ENCODE peak calls at places on chromosome 16, in six cellular contexts. P, C, X, A, M and N are unnamed samples.

GRCh38 chr16:66544358-66544757 is 5.6 kb downstream of the TK2 start:
- DNase-seq in M (no peak), P (no peak), C (no peak), X (no peak), A (no peak), N (no peak)

GRCh38 chr16:23508589-23509440 is 1.5 kb downstream of the GGA2 start:
- DNase-seq in M (peak), P (peak), C (no peak), A (no peak), X (peak), N (no peak)

GRCh38 chr16:89700649-89701424 is 668 bp downstream of the SPATA2L start:
- DNase-seq in X (peak), M (no peak), A (peak), C (no peak), P (peak), N (no peak)

GRCh38 chr16:68717684-68718083 is 19.4 kb upstream of the CDH1 start:
- DNase-seq in C (no peak), P (no peak), X (no peak), M (no peak), A (no peak), N (no peak)

GRCh38 chr16:3922241-3922640 is 41.7 kb upstream of the CREBBP start:
- DNase-seq in C (no peak), A (no peak), P (no peak), M (no peak), X (no peak), N (no peak)

GRCh38 chr16:85975421-85976100 is 76.6 kb downstream of the IRF8 start:
- DNase-seq in C (no peak), P (no peak), M (no peak), X (no peak), A (no peak), N (no peak)

GRCh38 chr16:67244387-67245188 is 2.7 kb downstream of the FHOD1 start:
- DNase-seq in A (no peak), P (no peak), M (no peak), X (peak), C (peak), N (no peak)

GRCh38 chr16:35631261-35631945 is 2172.0 kb downstream of the TP53TG3F start:
- DNase-seq in P (no peak), A (no peak), X (no peak), C (no peak), M (no peak), N (no peak)

GRCh38 chr16:35344012-35344762 is 1884.8 kb downstream of the TP53TG3F start:
- DNase-seq in M (no peak), A (no peak), C (no peak), X (no peak), P (no peak), N (no peak)

GRCh38 chr16:23590181-23590580 is 5.9 kb downstream of the NDUFAB1 start:
- DNase-seq in X (no peak), M (no peak), A (no peak), C (no peak), P (no peak), N (no peak)

GRCh38 chr16:49441366-49441780 is 67.8 kb downstream of the C16orf78 start:
- DNase-seq in C (peak), X (no peak), P (peak), A (peak), M (no peak), N (no peak)

GRCh38 chr16:14302399-14303181 is 231.5 kb downstream of the MRTFB start:
- DNase-seq in A (peak), X (no peak), C (no peak), M (no peak), P (peak), N (peak)

GRCh38 chr16:67542464-67542863 is 13.8 kb downstream of the RIPOR1 start:
- DNase-seq in P (no peak), C (no peak), X (peak), M (no peak), A (peak), N (no peak)

DNA sequence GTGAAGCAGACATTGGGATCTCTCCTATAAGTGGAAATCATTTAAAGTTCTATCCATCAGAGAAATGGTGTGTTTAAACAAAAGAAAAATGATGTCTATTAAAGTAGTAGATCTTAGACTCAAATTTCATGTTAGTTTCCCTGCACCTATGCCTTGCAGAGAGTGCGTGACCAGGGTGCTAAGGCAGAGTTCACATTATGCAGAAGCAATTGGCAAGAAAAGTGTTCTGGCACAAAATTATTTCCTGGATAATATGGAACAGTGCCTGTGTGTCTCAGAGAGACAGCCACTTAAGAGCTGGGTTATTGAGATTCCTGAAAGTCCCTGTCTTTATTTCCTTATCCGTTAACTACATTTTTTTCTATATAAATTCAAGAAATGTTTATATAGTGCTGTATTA is 457.0 kb downstream of the CDH8 start:
- DNase-seq in X (no peak), A (no peak), C (no peak), P (no peak), M (no peak), N (no peak)
- TF ChIP-seq CTCF in X (no peak), A (no peak), C (no peak), P (no peak), M (no peak), N (no peak)

DNA sequence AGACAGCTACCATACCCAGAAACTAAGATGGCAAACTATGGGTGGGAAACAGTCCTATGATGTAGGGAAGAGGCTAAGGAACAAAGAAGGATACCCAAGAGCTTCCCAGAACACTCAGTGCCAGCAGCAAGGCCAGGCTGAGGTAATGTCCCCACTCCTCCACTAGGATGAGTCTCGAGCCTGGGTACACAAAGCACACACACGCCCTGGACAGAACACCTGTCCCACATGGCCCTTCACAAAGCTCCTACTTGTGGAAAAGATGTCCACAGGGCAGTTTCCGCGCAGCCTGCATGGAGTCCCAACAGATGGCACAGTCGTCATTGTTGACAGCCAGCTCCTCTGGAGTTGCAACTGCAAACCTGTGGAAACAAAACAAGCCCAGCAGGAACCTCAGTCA is 23.9 kb downstream of the AMFR start:
- DNase-seq in M (no peak), C (no peak), P (peak), X (no peak), A (peak), N (no peak)
- TF ChIP-seq CTCF in M (no peak), C (no peak), P (peak), X (peak), A (peak), N (peak)

GRCh38 chr16:11914210-11914758 is 1.5 kb downstream of the GSPT1 start:
- DNase-seq in X (no peak), A (no peak), C (no peak), M (no peak), P (no peak), N (no peak)

GRCh38 chr16:11914759-11915643 is 755 bp downstream of the GSPT1 start:
- DNase-seq in M (peak), C (no peak), P (peak), A (peak), X (peak), N (no peak)

GRCh38 chr16:11913425-11914079 is 2.2 kb downstream of the GSPT1 start:
- DNase-seq in A (no peak), M (no peak), P (no peak), C (no peak), X (no peak), N (no peak)

GRCh38 chr16:11916524-11917285 is 949 bp upstream of the GSPT1 start:
- DNase-seq in X (peak), C (no peak), P (no peak), A (no peak), M (peak), N (no peak)

DNA sequence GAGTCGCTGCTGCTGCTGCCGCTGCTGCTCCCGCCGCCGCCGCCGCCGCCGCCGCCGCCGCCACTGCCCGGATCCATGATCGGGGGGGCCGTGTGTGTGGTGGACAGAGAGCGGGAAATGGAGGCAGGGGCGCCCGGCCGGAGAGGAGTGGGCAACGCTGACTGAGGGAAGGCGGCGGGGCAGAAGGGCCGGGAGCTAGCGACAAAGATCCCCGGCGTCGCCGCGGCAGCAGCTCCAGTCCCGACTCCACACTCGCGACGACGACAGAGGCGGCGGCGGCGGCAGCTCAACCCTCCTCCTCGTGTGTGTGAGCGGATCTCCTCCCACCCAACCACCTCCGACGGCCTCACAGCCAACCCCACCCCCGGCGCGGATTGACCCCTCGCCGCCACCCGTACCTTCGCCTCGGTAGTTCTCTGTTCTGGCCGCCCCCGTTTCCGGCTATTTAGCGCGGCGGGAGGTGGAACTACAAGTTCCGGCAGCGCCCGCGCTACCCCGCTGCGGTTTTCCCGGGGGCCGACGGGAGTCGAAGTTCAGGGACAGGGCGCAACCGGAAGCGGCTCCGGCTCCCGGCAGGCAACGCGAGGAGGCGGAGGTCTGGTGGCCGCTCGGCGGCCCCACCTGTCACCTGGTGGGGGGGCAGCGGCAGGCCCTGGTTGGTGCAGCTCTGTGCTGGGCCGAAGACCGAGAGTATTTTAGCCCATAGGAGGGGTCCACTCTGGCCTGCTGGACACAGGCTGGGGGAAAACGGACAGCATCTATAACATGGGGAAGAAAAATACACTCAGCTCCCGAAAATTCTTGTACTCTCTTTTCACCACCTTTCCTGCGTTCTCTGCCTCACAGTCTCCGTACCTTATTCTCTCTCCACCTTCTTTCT is at the start of gene GSPT1:
- DNase-seq in A (peak), X (peak), C (peak), M (peak), P (peak), N (peak)
- TF ChIP-seq CTCF in A (peak), X (no peak), C (peak), M (peak), P (peak), N (no peak)

GRCh38 chr16:78931267-78932060 is 669.1 kb downstream of the MAF start:
- DNase-seq in M (no peak), A (no peak), C (no peak), X (no peak), P (no peak), N (no peak)

GRCh38 chr16:78929798-78930197 is 670.7 kb downstream of the MAF start:
- DNase-seq in C (no peak), A (no peak), M (no peak), P (no peak), X (no peak), N (no peak)

GRCh38 chr16:78936060-78936459 is 664.5 kb downstream of the MAF start:
- DNase-seq in A (no peak), M (no peak), C (no peak), X (no peak), P (no peak), N (no peak)

GRCh38 chr16:78930561-78930960 is 670.0 kb downstream of the MAF start:
- DNase-seq in P (no peak), C (no peak), M (no peak), A (no peak), X (no peak), N (no peak)

DNA sequence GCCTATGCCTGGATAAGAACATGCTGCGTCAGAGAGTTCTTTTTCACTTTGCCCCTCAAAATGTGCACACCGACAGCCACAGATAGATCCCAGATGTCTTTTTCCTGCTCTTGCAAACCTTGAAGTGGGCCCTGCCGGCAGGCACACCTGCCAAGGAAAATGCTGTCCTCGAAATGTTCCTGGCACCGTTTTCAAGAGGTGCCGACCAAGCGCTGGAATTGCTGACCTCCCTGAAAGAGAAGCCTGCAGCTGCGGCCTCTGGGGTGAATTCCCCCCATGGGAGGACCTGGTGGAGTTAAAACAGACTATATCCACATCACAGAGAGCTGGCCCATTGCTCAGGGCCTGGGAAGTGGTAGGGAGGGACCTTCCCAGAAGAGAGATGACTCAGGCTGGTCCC is 668.1 kb downstream of the MAF start:
- DNase-seq in P (no peak), C (no peak), M (no peak), A (no peak), X (no peak), N (no peak)
- TF ChIP-seq CTCF in P (no peak), C (no peak), M (no peak), A (no peak), X (no peak), N (no peak)

GRCh38 chr16:55513616-55514015 is 4.7 kb downstream of the LPCAT2 start:
- DNase-seq in P (no peak), X (no peak), M (no peak), C (no peak), A (no peak), N (no peak)
- TF ChIP-seq CTCF in P (no peak), X (peak), M (no peak), C (no peak), A (no peak), N (no peak)

GRCh38 chr16:19213885-19214284 is 45.8 kb downstream of the SYT17 start:
- DNase-seq in C (no peak), A (no peak), X (no peak), M (no peak), P (no peak), N (no peak)
- TF ChIP-seq CTCF in C (no peak), A (no peak), X (no peak), M (no peak), P (no peak), N (no peak)

GRCh38 chr16:77206533-77206932 is 7.3 kb downstream of the SYCE1L start:
- DNase-seq in A (no peak), X (no peak), P (no peak), C (no peak), M (no peak), N (no peak)
- TF ChIP-seq CTCF in A (no peak), X (no peak), P (no peak), C (no peak), M (no peak), N (no peak)

DNA sequence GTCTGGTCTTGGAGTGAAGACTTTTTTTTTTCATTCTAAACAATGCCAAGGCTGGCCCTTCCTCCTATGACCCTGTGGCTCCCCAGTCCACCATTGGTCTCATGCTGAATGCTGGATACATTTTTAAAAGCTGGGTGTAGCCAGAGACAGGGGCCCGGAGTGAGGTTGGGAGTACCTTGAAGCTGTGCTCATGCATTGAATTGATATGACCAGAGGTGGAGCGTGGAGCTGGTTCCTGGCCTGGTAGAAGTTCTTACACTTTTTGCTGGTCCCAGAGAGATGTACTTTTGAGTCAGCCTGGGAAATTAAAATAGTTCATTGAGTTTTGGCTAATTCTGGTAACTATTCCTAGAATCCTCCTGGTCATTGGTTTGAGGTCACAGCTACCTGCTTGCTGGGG is 83.7 kb downstream of the CMIP start:
- DNase-seq in P (no peak), A (no peak), M (no peak), X (no peak), C (no peak), N (no peak)
- TF ChIP-seq CTCF in P (no peak), A (no peak), M (no peak), X (peak), C (no peak), N (no peak)

GRCh38 chr16:30528799-30529457 is 2.6 kb upstream of the ZNF768 start:
- DNase-seq in X (no peak), C (no peak), A (no peak), M (no peak), P (no peak), N (no peak)

GRCh38 chr16:30525844-30526136 is 576 bp downstream of the ZNF768 start:
- DNase-seq in X (no peak), A (no peak), P (no peak), C (no peak), M (no peak), N (no peak)

GRCh38 chr16:30526137-30526822 is at the start of gene ZNF768:
- DNase-seq in C (no peak), P (peak), A (peak), M (no peak), X (peak), N (peak)

GRCh38 chr16:30527635-30528178 is 1.3 kb upstream of the ZNF768 start:
- DNase-seq in M (no peak), C (no peak), X (no peak), A (no peak), P (no peak), N (no peak)

DNA sequence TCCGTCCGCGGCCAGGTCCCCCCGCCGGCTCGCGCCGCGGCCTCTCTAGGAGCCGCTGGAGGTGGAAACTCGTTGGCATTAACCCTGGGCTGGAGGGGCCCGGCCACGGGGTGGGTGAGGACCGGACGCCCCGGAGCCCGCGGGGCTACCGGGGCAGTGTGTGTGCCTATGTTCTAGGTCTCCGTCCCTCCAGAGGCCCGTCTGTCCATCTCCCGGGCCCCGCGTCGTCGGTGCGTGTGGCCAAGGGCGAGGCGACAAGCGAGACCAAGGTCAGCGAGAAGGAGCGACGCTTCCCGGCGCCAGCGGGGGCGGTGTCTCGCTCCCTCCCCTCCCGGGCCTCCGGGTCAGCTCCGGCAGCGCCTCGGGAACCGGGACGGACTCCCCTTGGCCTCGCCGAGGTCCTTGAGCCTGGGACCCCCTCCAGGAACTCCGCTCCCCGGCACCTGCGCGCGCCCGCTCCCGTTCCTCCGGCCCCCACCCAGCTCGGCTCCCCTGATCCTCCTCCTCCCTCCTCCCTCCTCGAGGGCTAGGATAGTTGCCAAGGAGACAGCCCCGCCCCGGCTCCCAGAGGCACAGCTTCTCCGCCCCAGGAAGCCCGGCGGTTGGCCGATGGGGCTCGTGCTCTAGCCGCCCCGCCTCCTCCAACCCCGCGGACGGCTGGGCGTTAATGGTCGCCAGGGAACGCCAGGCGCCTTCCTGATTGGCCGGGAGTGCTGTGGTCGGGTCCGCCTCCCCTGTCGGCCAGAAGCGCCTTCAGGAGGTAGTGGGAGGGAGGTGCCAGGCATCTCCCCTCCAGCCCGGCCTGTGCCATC is 663 bp upstream of the ZNF768 start:
- DNase-seq in P (peak), X (peak), M (peak), C (peak), A (peak), N (peak)
- TF ChIP-seq CTCF in P (peak), X (peak), M (no peak), C (peak), A (peak), N (no peak)

GRCh38 chr16:2428051-2428786 is 1.0 kb upstream of the CCNF start:
- DNase-seq in C (peak), X (no peak), M (no peak), P (peak), A (peak), N (no peak)
- TF ChIP-seq CTCF in C (peak), X (peak), M (peak), P (no peak), A (no peak), N (no peak)